ENCODE peak calls at places on chromosomes 11 and 22, in seven cellular contexts. One of them, this sample, is unnamed.
A peak's percentile ranks its signal among the peaks of the same experiment; 100 is the strongest.

GRCh38 chr22:44730490-44731356 is 21.7 kb upstream of the ARHGAP8 start:
- DNase-seq in dorsolateral prefrontal cortex: no peak
- DNase-seq in left ventricle myocardium inferior: no peak
- DNase-seq in kidney: no peak
- DNase-seq in tibial artery: no peak
- DNase-seq in fibroblast of lung: no peak
- DNase-seq in IMR-90: no peak
- DNase-seq in this sample: no peak

GRCh38 chr22:39254122-39254521 is 9.3 kb upstream of the PDGFB start:
- DNase-seq in fibroblast of lung: no peak
- DNase-seq in kidney: no peak
- DNase-seq in tibial artery: no peak
- DNase-seq in left ventricle myocardium inferior: no peak
- DNase-seq in dorsolateral prefrontal cortex: peak; percentile 41
- DNase-seq in IMR-90: no peak
- DNase-seq in this sample: no peak

GRCh38 chr22:24060375-24060788 is 49.3 kb downstream of the CABIN1 start:
- DNase-seq in fibroblast of lung: peak; percentile 90
- DNase-seq in kidney: no peak
- DNase-seq in dorsolateral prefrontal cortex: no peak
- DNase-seq in left ventricle myocardium inferior: no peak
- DNase-seq in tibial artery: no peak
- DNase-seq in IMR-90: peak; percentile 96
- DNase-seq in this sample: no peak

GRCh38 chr11:2944953-2945756 is 15.9 kb upstream of the PHLDA2 start:
- DNase-seq in fibroblast of lung: peak; percentile 92
- DNase-seq in IMR-90: peak; percentile 90
- DNase-seq in left ventricle myocardium inferior: peak; percentile 91
- DNase-seq in kidney: peak; percentile 97
- DNase-seq in dorsolateral prefrontal cortex: peak; percentile 80
- DNase-seq in tibial artery: peak; percentile 95
- DNase-seq in this sample: no peak

GRCh38 chr11:110366234-110366633 is 63.5 kb upstream of the FDX1 start:
- DNase-seq in kidney: peak; percentile 70
- DNase-seq in left ventricle myocardium inferior: peak; percentile 60
- DNase-seq in IMR-90: peak; percentile 28
- DNase-seq in fibroblast of lung: peak; percentile 23
- DNase-seq in dorsolateral prefrontal cortex: no peak
- DNase-seq in tibial artery: no peak
- DNase-seq in this sample: peak; percentile 27

GRCh38 chr22:24006207-24006913 is 1.1 kb upstream of the GSTT4 start:
- DNase-seq in kidney: no peak
- DNase-seq in left ventricle myocardium inferior: no peak
- DNase-seq in tibial artery: no peak
- DNase-seq in fibroblast of lung: no peak
- DNase-seq in IMR-90: no peak
- DNase-seq in dorsolateral prefrontal cortex: no peak
- DNase-seq in this sample: no peak

GRCh38 chr22:39734866-39735265 is 158.7 kb downstream of the ENTHD1 start:
- DNase-seq in IMR-90: no peak
- DNase-seq in left ventricle myocardium inferior: no peak
- DNase-seq in tibial artery: no peak
- DNase-seq in dorsolateral prefrontal cortex: no peak
- DNase-seq in fibroblast of lung: no peak
- DNase-seq in kidney: no peak
- DNase-seq in this sample: no peak

GRCh38 chr11:65410936-65411680 is 11.5 kb upstream of the NEAT1 start:
- DNase-seq in dorsolateral prefrontal cortex: no peak
- DNase-seq in tibial artery: peak; percentile 54
- DNase-seq in IMR-90: no peak
- DNase-seq in left ventricle myocardium inferior: peak; percentile 12
- DNase-seq in kidney: peak; percentile 67
- DNase-seq in fibroblast of lung: no peak
- DNase-seq in this sample: no peak

GRCh38 chr11:75858613-75859012 is 43.6 kb downstream of the UVRAG start:
- DNase-seq in dorsolateral prefrontal cortex: no peak
- DNase-seq in IMR-90: peak; percentile 61
- DNase-seq in kidney: no peak
- DNase-seq in left ventricle myocardium inferior: no peak
- DNase-seq in tibial artery: no peak
- DNase-seq in fibroblast of lung: peak; percentile 52
- DNase-seq in this sample: no peak

GRCh38 chr11:34840736-34841386 is 75.3 kb downstream of the APIP start:
- DNase-seq in fibroblast of lung: no peak
- DNase-seq in tibial artery: no peak
- DNase-seq in left ventricle myocardium inferior: no peak
- DNase-seq in dorsolateral prefrontal cortex: no peak
- DNase-seq in kidney: no peak
- DNase-seq in IMR-90: peak; percentile 13
- DNase-seq in this sample: no peak

GRCh38 chr11:130415719-130416536 is 12.5 kb downstream of the ADAMTS8 start:
- DNase-seq in left ventricle myocardium inferior: no peak
- DNase-seq in dorsolateral prefrontal cortex: no peak
- DNase-seq in IMR-90: peak; percentile 22
- DNase-seq in tibial artery: no peak
- DNase-seq in fibroblast of lung: no peak
- DNase-seq in kidney: no peak
- DNase-seq in this sample: no peak

GRCh38 chr11:19832166-19832750 is 119.6 kb downstream of the NAV2 start:
- DNase-seq in kidney: no peak
- DNase-seq in tibial artery: no peak
- DNase-seq in left ventricle myocardium inferior: no peak
- DNase-seq in fibroblast of lung: no peak
- DNase-seq in dorsolateral prefrontal cortex: peak; percentile 85
- DNase-seq in IMR-90: no peak
- DNase-seq in this sample: no peak

GRCh38 chr11:128116447-128117240 is 470.7 kb downstream of the ETS1 start:
- DNase-seq in left ventricle myocardium inferior: no peak
- DNase-seq in fibroblast of lung: no peak
- DNase-seq in tibial artery: no peak
- DNase-seq in kidney: no peak
- DNase-seq in IMR-90: no peak
- DNase-seq in dorsolateral prefrontal cortex: no peak
- DNase-seq in this sample: no peak

GRCh38 chr11:134521452-134522289 is 109.6 kb upstream of the B3GAT1 start:
- DNase-seq in IMR-90: no peak
- DNase-seq in dorsolateral prefrontal cortex: no peak
- DNase-seq in tibial artery: no peak
- DNase-seq in left ventricle myocardium inferior: no peak
- DNase-seq in kidney: peak; percentile 37
- DNase-seq in fibroblast of lung: no peak
- DNase-seq in this sample: no peak

GRCh38 chr11:12031856-12032526 is 23.6 kb upstream of the DKK3 start:
- DNase-seq in left ventricle myocardium inferior: no peak
- DNase-seq in tibial artery: no peak
- DNase-seq in dorsolateral prefrontal cortex: peak; percentile 48
- DNase-seq in fibroblast of lung: no peak
- DNase-seq in IMR-90: no peak
- DNase-seq in kidney: no peak
- DNase-seq in this sample: no peak

GRCh38 chr11:12026331-12027211 is 18.1 kb upstream of the DKK3 start:
- DNase-seq in fibroblast of lung: no peak
- DNase-seq in kidney: no peak
- DNase-seq in tibial artery: no peak
- DNase-seq in dorsolateral prefrontal cortex: no peak
- DNase-seq in left ventricle myocardium inferior: no peak
- DNase-seq in IMR-90: no peak
- DNase-seq in this sample: no peak

GRCh38 chr11:12027844-12028243 is 19.4 kb upstream of the DKK3 start:
- DNase-seq in fibroblast of lung: no peak
- DNase-seq in IMR-90: no peak
- DNase-seq in left ventricle myocardium inferior: no peak
- DNase-seq in dorsolateral prefrontal cortex: no peak
- DNase-seq in kidney: no peak
- DNase-seq in tibial artery: no peak
- DNase-seq in this sample: no peak

GRCh38 chr11:12029738-12030363 is 21.4 kb upstream of the DKK3 start:
- DNase-seq in tibial artery: no peak
- DNase-seq in dorsolateral prefrontal cortex: no peak
- DNase-seq in fibroblast of lung: peak; percentile 55
- DNase-seq in kidney: no peak
- DNase-seq in left ventricle myocardium inferior: no peak
- DNase-seq in IMR-90: peak; percentile 65
- DNase-seq in this sample: peak; percentile 44

GRCh38 chr11:12028303-12028702 is 19.9 kb upstream of the DKK3 start:
- DNase-seq in left ventricle myocardium inferior: no peak
- DNase-seq in dorsolateral prefrontal cortex: no peak
- DNase-seq in IMR-90: no peak
- DNase-seq in tibial artery: no peak
- DNase-seq in kidney: no peak
- DNase-seq in fibroblast of lung: no peak
- DNase-seq in this sample: no peak
- H3K27ac ChIP-seq in left ventricle myocardium inferior: peak overlapping the region; percentile 43
- H3K27ac ChIP-seq in dorsolateral prefrontal cortex: no peak overlapping the region
- H3K27ac ChIP-seq in IMR-90: no peak overlapping the region
- H3K27ac ChIP-seq in tibial artery: no peak overlapping the region
- H3K27ac ChIP-seq in kidney: no peak overlapping the region
- H3K27ac ChIP-seq in fibroblast of lung: no peak overlapping the region
- H3K27ac ChIP-seq in this sample: no peak overlapping the region

DNA sequence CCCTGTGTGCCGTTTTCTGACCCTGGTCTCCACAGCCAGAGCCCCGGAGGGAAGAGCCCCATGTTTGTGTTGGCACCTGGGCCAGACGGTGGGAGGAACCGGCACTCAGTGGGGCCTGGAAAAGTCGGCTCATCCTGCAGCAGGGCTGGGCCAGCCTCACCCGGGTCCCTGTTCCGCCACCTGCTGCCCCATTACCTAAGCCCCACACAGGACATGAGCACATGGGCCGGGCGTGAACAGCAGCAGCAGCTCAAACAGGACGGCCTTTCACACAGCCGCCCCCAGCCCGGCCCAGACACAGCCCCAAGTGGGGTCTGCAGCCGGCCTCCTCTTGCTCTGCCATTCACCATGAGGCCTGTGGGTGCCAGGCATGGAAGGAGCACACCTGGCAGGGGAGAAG is 302.4 kb downstream of the MN1 start:
- DNase-seq in fibroblast of lung: no peak
- DNase-seq in dorsolateral prefrontal cortex: no peak
- DNase-seq in IMR-90: no peak
- DNase-seq in kidney: no peak
- DNase-seq in left ventricle myocardium inferior: no peak
- DNase-seq in tibial artery: no peak
- DNase-seq in this sample: no peak
- TF ChIP-seq CTCF in fibroblast of lung: no peak
- TF ChIP-seq CTCF in dorsolateral prefrontal cortex: no peak
- TF ChIP-seq CTCF in IMR-90: no peak
- TF ChIP-seq CTCF in kidney: no peak
- TF ChIP-seq CTCF in left ventricle myocardium inferior: no peak
- TF ChIP-seq CTCF in tibial artery: no peak
- TF ChIP-seq CTCF in this sample: no peak

GRCh38 chr11:121936781-121937447 is 179.1 kb downstream of the BLID start:
- DNase-seq in IMR-90: peak; percentile 89
- DNase-seq in fibroblast of lung: peak; percentile 51
- DNase-seq in left ventricle myocardium inferior: no peak
- DNase-seq in dorsolateral prefrontal cortex: no peak
- DNase-seq in kidney: no peak
- DNase-seq in tibial artery: no peak
- DNase-seq in this sample: peak; percentile 76
- H3K27ac ChIP-seq in IMR-90: no peak overlapping the region
- H3K27ac ChIP-seq in fibroblast of lung: peak overlapping the region; percentile 43
- H3K27ac ChIP-seq in left ventricle myocardium inferior: no peak overlapping the region
- H3K27ac ChIP-seq in dorsolateral prefrontal cortex: no peak overlapping the region
- H3K27ac ChIP-seq in kidney: no peak overlapping the region
- H3K27ac ChIP-seq in tibial artery: no peak overlapping the region
- H3K27ac ChIP-seq in this sample: peak overlapping the region; percentile 38

DNA sequence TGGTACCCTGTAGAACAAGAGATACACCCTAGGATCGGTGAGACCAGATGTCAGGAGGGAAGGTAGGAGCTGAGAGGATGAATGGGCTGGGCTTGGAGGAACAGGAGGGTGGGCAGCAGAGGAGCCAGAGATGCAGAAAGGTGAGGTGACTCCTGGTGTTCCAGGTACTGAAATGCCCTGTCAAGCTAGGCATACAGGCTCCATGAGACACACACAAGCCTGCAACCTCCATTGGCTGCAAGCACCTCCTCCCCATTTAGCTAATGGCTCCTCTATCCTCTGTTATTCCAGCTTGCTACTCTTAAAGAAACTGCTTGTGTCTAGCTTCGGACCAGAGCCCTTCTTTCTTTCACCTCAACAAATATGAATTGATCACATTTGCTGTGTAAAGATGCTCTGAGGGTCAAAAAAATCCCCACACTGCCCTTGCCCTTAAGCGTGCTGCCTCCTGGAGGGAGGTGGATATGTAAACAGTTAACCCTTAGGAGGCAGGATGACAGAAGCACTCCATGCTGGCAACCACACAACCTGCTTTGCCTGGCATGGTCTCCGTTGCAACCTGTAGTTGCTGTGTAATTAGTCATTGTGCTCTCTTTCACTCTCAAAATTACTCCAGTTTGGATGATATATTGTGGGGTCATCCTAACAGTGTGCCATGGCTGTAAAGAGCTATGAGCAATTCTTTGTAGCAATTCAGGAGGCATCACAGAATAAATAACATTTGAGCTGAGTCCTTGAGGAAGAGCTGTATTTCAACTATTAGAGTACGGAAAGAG is 156.0 kb downstream of the PKNOX2 start:
- DNase-seq in left ventricle myocardium inferior: no peak
- DNase-seq in kidney: no peak
- DNase-seq in IMR-90: no peak
- DNase-seq in fibroblast of lung: no peak
- DNase-seq in tibial artery: no peak
- DNase-seq in dorsolateral prefrontal cortex: no peak
- DNase-seq in this sample: no peak
- TF ChIP-seq CTCF in left ventricle myocardium inferior: no peak
- TF ChIP-seq CTCF in kidney: no peak
- TF ChIP-seq CTCF in IMR-90: no peak
- TF ChIP-seq CTCF in fibroblast of lung: no peak
- TF ChIP-seq CTCF in tibial artery: no peak
- TF ChIP-seq CTCF in dorsolateral prefrontal cortex: no peak
- TF ChIP-seq CTCF in this sample: no peak

GRCh38 chr11:45899086-45899447 is 8.0 kb downstream of the FREY1 start:
- DNase-seq in dorsolateral prefrontal cortex: no peak
- DNase-seq in tibial artery: no peak
- DNase-seq in kidney: no peak
- DNase-seq in left ventricle myocardium inferior: no peak
- DNase-seq in fibroblast of lung: no peak
- DNase-seq in IMR-90: no peak
- DNase-seq in this sample: no peak
- H3K27ac ChIP-seq in dorsolateral prefrontal cortex: peak overlapping the region; percentile 99
- H3K27ac ChIP-seq in tibial artery: peak overlapping the region; percentile 57
- H3K27ac ChIP-seq in kidney: no peak overlapping the region
- H3K27ac ChIP-seq in left ventricle myocardium inferior: peak overlapping the region; percentile 65
- H3K27ac ChIP-seq in fibroblast of lung: peak overlapping the region; percentile 84
- H3K27ac ChIP-seq in IMR-90: no peak overlapping the region
- H3K27ac ChIP-seq in this sample: peak overlapping the region; percentile 77